ENCODE peak calls at places on chromosome 13, in six cellular contexts. D is K562, U is GM12878, O is GM23338, X is sigmoid colon, M is endothelial cell of umbilical vein. Z is an unnamed sample.
A peak's percentile ranks its signal among the peaks of the same experiment; 100 is the strongest.

GRCh38 chr13:114112826-114113322 is 19.5 kb downstream of the RASA3 start:
- DNase-seq in O (peak; percentile 59), U (no peak), M (no peak), D (no peak), X (peak; percentile 46), Z (no peak)

GRCh38 chr13:113041293-113041690 is 64.3 kb upstream of the F7 start:
- DNase-seq in D (no peak), X (no peak), M (no peak), O (no peak), U (no peak), Z (no peak)

GRCh38 chr13:107441279-107441678 is 774.1 kb downstream of the LIG4 start:
- DNase-seq in X (no peak), M (no peak), D (no peak), U (no peak), O (no peak), Z (no peak)

GRCh38 chr13:28494861-28495585 is at the start of gene FLT1:
- DNase-seq in O (peak; percentile 93), D (no peak), U (no peak), X (no peak), M (peak; percentile 74), Z (no peak)

GRCh38 chr13:114107686-114108081 is 24.7 kb downstream of the RASA3 start:
- DNase-seq in D (no peak), X (peak; percentile 65), M (peak; percentile 70), O (no peak), U (no peak), Z (no peak)

GRCh38 chr13:31887311-31887710 is 144.3 kb upstream of the FRY start:
- DNase-seq in X (no peak), U (no peak), O (no peak), M (no peak), D (no peak), Z (no peak)

GRCh38 chr13:42007844-42008243 is 40.6 kb upstream of the DGKH start:
- DNase-seq in O (no peak), M (no peak), D (no peak), U (no peak), X (no peak), Z (no peak)

GRCh38 chr13:31996611-31997010 is 35.0 kb upstream of the FRY start:
- DNase-seq in U (no peak), O (no peak), X (no peak), D (no peak), M (no peak), Z (no peak)

GRCh38 chr13:113495494-113496251 is 5.2 kb upstream of the DCUN1D2 start:
- DNase-seq in D (no peak), O (peak; percentile 79), M (peak; percentile 24), U (no peak), X (no peak), Z (no peak)

GRCh38 chr13:94595943-94596574 is at the start of gene TGDS:
- DNase-seq in M (peak; percentile 85), X (peak; percentile 94), O (peak; percentile 97), D (peak; percentile 95), U (peak; percentile 79), Z (peak; percentile 96)

GRCh38 chr13:26759907-26760834 is at the start of gene GPR12:
- DNase-seq in D (no peak), O (peak; percentile 33), U (no peak), X (no peak), M (peak; percentile 3), Z (no peak)

GRCh38 chr13:60795219-60795618 is 398.2 kb downstream of the TDRD3 start:
- DNase-seq in D (no peak), X (no peak), U (no peak), M (no peak), O (no peak), Z (no peak)

GRCh38 chr13:26599885-26600284 is 42.4 kb downstream of the WASF3 start:
- DNase-seq in U (no peak), X (no peak), D (no peak), O (no peak), M (no peak), Z (no peak)

GRCh38 chr13:98571955-98572662 is 4.8 kb downstream of the STK24 start:
- DNase-seq in M (peak; percentile 45), O (no peak), U (no peak), X (no peak), D (peak; percentile 34), Z (no peak)

GRCh38 chr13:101451641-101452040 is 834 bp upstream of the ITGBL1 start:
- DNase-seq in X (no peak), U (no peak), O (no peak), M (no peak), D (no peak), Z (no peak)

GRCh38 chr13:27774651-27775050 is 17.6 kb upstream of the GSX1 start:
- DNase-seq in M (no peak), O (no peak), D (no peak), U (no peak), X (no peak), Z (no peak)

GRCh38 chr13:34926513-34926912 is 15.6 kb upstream of the NBEA start:
- DNase-seq in M (peak; percentile 55), D (no peak), X (no peak), O (peak; percentile 67), U (no peak), Z (no peak)

GRCh38 chr13:74132152-74132767 is 1.9 kb downstream of the KLF12 start:
- DNase-seq in O (peak; percentile 21), X (no peak), D (no peak), U (no peak), M (peak; percentile 72), Z (no peak)

GRCh38 chr13:40490086-40490723 is 176.2 kb downstream of the FOXO1 start:
- DNase-seq in X (no peak), M (no peak), U (no peak), D (no peak), O (no peak), Z (no peak)

GRCh38 chr13:35888327-35888940 is 242.7 kb downstream of the DCLK1 start:
- DNase-seq in D (no peak), X (no peak), O (no peak), M (no peak), U (no peak), Z (no peak)

GRCh38 chr13:111917901-111918300 is 149.0 kb upstream of the SOX1 start:
- DNase-seq in X (no peak), U (no peak), M (no peak), D (no peak), O (no peak), Z (no peak)

GRCh38 chr13:58573742-58574141 is 942.2 kb downstream of the PCDH17 start:
- DNase-seq in O (no peak), X (no peak), M (no peak), U (no peak), D (no peak), Z (no peak)

GRCh38 chr13:33633701-33634525 is 184.0 kb upstream of the RFC3 start:
- DNase-seq in D (no peak), O (no peak), X (no peak), U (no peak), M (no peak), Z (no peak)

GRCh38 chr13:110726726-110727125 is 13.2 kb downstream of the ING1 start:
- DNase-seq in M (no peak), O (no peak), X (no peak), U (no peak), D (no peak), Z (no peak)

GRCh38 chr13:63305641-63306133 is 1890.0 kb upstream of the PCDH20 start:
- DNase-seq in M (no peak), O (no peak), X (no peak), U (no peak), D (no peak), Z (no peak)

GRCh38 chr13:63304497-63304896 is 1888.8 kb upstream of the PCDH20 start:
- DNase-seq in D (no peak), M (no peak), U (no peak), X (no peak), O (no peak), Z (no peak)

GRCh38 chr13:63307239-63307638 is 1891.6 kb upstream of the PCDH20 start:
- DNase-seq in M (peak; percentile 9), X (no peak), O (no peak), U (no peak), D (no peak), Z (no peak)

GRCh38 chr13:63311587-63311986 is 1895.9 kb upstream of the PCDH20 start:
- DNase-seq in D (no peak), O (no peak), M (no peak), U (no peak), X (no peak), Z (no peak)

GRCh38 chr13:63308585-63308984 is 1892.9 kb upstream of the PCDH20 start:
- DNase-seq in O (no peak), M (no peak), D (no peak), X (no peak), U (no peak), Z (no peak)
- TF ChIP-seq POLR2AphosphoS5 in O (no peak), M (no peak), D (no peak), X (no peak), U (no peak), Z (no peak)

DNA sequence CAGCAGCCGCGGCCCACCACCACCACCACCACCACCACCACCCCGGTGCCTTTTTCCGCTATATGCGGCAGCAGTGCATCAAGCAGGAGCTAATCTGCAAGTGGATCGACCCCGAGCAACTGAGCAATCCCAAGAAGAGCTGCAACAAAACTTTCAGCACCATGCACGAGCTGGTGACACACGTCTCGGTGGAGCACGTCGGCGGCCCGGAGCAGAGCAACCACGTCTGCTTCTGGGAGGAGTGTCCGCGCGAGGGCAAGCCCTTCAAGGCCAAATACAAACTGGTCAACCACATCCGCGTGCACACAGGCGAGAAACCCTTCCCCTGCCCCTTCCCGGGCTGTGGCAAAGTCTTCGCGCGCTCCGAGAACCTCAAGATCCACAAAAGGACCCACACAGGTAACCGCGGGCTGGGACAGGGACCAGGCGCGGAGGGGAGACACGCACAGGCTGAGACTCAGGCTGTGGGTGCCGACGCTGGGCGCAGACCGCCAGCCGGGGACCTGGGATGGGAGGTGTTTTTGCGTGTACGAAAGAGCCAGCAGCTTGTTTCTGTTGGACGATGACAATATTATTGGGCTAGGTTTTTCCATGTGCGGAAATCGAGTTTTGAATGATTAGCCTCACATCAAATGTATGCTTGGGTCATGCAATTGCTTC is 1.3 kb downstream of the ZIC2 start:
- DNase-seq in D (peak; percentile 35), X (no peak), U (no peak), O (peak; percentile 31), M (no peak), Z (peak; percentile 62)
- H3K27ac ChIP-seq in D (peak overlapping the region; percentile 92), X (no peak overlapping the region), U (no peak overlapping the region), O (no peak overlapping the region), M (no peak overlapping the region), Z (no peak overlapping the region)

DNA sequence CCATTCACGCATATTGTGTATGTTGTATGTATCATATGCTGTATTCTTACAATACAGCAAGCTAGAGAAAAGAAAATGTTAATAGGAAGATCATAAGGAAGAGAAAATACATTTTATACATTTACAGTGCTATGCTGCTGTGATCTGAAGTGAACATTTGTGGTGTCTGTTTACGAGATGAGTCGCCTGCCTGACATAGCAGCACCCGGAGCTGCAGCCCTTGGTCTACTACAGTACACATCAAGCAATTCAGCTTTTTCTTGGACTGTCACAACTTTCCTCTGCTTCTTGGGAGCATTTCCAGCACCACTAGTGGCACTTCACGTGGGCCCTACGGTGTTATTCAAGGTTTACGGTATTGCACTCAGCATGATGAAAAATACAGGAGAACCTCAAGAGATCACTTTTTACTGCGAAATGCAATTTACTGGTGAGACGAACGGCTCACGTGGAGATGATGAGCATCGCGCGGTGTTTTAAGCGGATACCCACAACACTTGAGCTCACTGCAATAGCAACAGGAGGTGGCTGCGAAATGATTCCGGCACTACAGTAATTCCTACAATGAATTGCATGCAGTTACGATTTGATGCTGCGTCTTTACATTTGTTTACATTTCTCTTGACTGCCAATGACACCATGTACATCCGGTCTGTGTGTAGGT is 308.4 kb downstream of the FGF9 start:
- DNase-seq in O (no peak), U (no peak), D (no peak), M (no peak), X (no peak), Z (no peak)
- TF ChIP-seq POLR2AphosphoS5 in O (no peak), U (no peak), D (no peak), M (no peak), X (no peak), Z (no peak)

GRCh38 chr13:77185721-77186120 is 141.2 kb downstream of the MYCBP2 start:
- DNase-seq in O (no peak), M (no peak), U (no peak), X (no peak), D (no peak), Z (no peak)
- H3K27ac ChIP-seq in O (no peak overlapping the region), M (no peak overlapping the region), U (no peak overlapping the region), X (no peak overlapping the region), D (no peak overlapping the region), Z (no peak overlapping the region)